ENCODE peak calls at places on chromosomes 2 and 18, in six cellular contexts. J, M, U, A, Y and B are unnamed samples. For H3K36me3, the result is how much of the 10 kb centered on the place peaks cover.

GRCh38 chr2:212249451-212249850 is 289.2 kb downstream of the ERBB4 start:
- DNase-seq in U (no peak), Y (no peak), A (no peak), J (peak), M (no peak), B (no peak)

GRCh38 chr2:174004900-174005605 is 39.9 kb upstream of the SP3 start:
- DNase-seq in U (no peak), A (peak), M (peak), J (no peak), Y (no peak), B (no peak)

GRCh38 chr2:119025013-119025412 is 83.0 kb downstream of the MARCO start:
- DNase-seq in J (no peak), M (no peak), Y (no peak), U (no peak), A (no peak), B (no peak)

GRCh38 chr18:2173464-2173863 is 397.8 kb downstream of the METTL4 start:
- DNase-seq in J (peak), Y (no peak), M (no peak), U (no peak), A (no peak), B (peak)

GRCh38 chr2:216536725-216537124 is 38.1 kb downstream of the RPL37A start:
- DNase-seq in M (no peak), Y (no peak), U (no peak), A (no peak), J (no peak), B (peak)

GRCh38 chr2:207470700-207471070 is 59.1 kb upstream of the CREB1 start:
- DNase-seq in Y (no peak), J (no peak), M (no peak), A (no peak), U (no peak), B (no peak)

GRCh38 chr2:240701736-240702639 is 10.3 kb downstream of the AQP12A start:
- DNase-seq in M (peak), U (no peak), Y (no peak), J (no peak), A (no peak), B (no peak)

GRCh38 chr2:46470114-46470628 is 9.2 kb upstream of the TMEM247 start:
- DNase-seq in U (no peak), Y (no peak), M (no peak), J (no peak), A (no peak), B (peak)

GRCh38 chr18:64365106-64365505 is 216.2 kb upstream of the LINC00305 start:
- DNase-seq in A (no peak), U (no peak), J (no peak), M (no peak), Y (no peak), B (no peak)

GRCh38 chr18:378039-378438 is 110.2 kb upstream of the THOC1 start:
- DNase-seq in M (no peak), U (no peak), Y (no peak), A (no peak), J (peak), B (no peak)

GRCh38 chr2:16907645-16908282 is 242.1 kb upstream of the CYRIA start:
- DNase-seq in Y (no peak), M (no peak), A (no peak), J (no peak), U (no peak), B (no peak)

GRCh38 chr2:175203621-175204496 is 22.3 kb upstream of the ATP5MC3 start:
- DNase-seq in J (peak), U (no peak), M (peak), A (peak), Y (peak), B (peak)

GRCh38 chr18:51010218-51010617 is 19.8 kb upstream of the SMAD4 start:
- DNase-seq in J (no peak), U (no peak), Y (no peak), A (no peak), M (no peak), B (no peak)

GRCh38 chr2:105660489-105660888 is 84.2 kb upstream of the NCK2 start:
- DNase-seq in U (no peak), J (no peak), M (no peak), Y (no peak), A (no peak), B (no peak)

GRCh38 chr2:74760875-74761630 is 72.9 kb upstream of the HK2 start:
- DNase-seq in Y (peak), J (no peak), U (no peak), A (no peak), M (no peak), B (no peak)

GRCh38 chr2:219561179-219562048 is 9.9 kb downstream of the OBSL1 start:
- DNase-seq in M (no peak), Y (no peak), U (no peak), J (no peak), A (no peak), B (peak)

GRCh38 chr2:20300656-20301055 is 50.0 kb downstream of the PUM2 start:
- DNase-seq in Y (no peak), J (no peak), A (no peak), M (no peak), U (no peak), B (no peak)
- H3K36me3 ChIP-seq in Y (under half), J (under half), A (under half), M (under half), U (under half), B (half or more)

GRCh38 chr2:223464071-223464470 is 138.1 kb downstream of the SCG2 start:
- DNase-seq in J (no peak), Y (no peak), U (no peak), A (no peak), M (no peak), B (no peak)

GRCh38 chr2:223457301-223457700 is 144.9 kb downstream of the SCG2 start:
- DNase-seq in J (no peak), M (no peak), U (no peak), A (no peak), Y (no peak), B (no peak)

GRCh38 chr2:223460774-223461211 is 141.4 kb downstream of the SCG2 start:
- DNase-seq in Y (no peak), A (no peak), J (no peak), M (no peak), U (no peak), B (no peak)

DNA sequence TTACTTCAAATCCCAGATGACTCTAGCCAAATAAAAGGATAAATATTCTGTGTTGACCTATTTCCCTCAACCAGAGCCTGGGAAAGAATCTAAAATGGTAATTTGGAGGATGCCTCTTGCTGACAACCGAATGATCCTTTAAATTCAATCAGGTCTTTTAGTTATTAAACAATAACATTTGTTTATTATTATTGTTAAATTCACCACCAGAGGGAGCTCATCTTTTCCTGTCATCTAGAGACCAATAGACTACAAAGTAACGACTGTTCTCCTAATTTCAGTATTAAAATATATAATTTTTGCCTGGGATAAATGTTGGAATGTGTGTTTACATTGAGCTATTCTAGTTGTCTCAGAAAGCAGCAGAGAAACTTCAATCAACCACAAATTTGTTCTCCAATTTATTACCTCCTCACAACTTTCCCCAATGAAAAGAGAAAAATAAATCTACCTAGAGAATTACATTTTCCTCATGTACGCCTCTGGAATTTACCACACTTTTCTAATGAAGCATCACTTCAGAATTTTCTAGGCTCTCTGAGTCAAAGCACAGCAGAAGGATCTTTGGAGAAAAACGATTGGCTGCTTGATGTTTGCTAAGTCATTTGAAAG is 142.7 kb downstream of the SCG2 start:
- DNase-seq in Y (no peak), J (no peak), A (no peak), M (no peak), U (no peak), B (no peak)
- TF ChIP-seq CTCF in Y (no peak), J (peak), A (peak), M (peak), U (no peak), B (peak)

GRCh38 chr2:19866741-19867140 is 35.0 kb downstream of the TTC32 start:
- DNase-seq in Y (no peak), M (no peak), J (no peak), A (no peak), U (no peak), B (no peak)

GRCh38 chr2:19864369-19864768 is 37.4 kb downstream of the TTC32 start:
- DNase-seq in U (no peak), M (no peak), A (no peak), Y (no peak), J (no peak), B (no peak)

GRCh38 chr2:19865151-19865550 is 36.6 kb downstream of the TTC32 start:
- DNase-seq in U (no peak), J (no peak), A (no peak), M (no peak), Y (no peak), B (no peak)

GRCh38 chr2:19861771-19862170 is 40.0 kb downstream of the TTC32 start:
- DNase-seq in J (no peak), M (no peak), Y (no peak), A (no peak), U (no peak), B (no peak)

DNA sequence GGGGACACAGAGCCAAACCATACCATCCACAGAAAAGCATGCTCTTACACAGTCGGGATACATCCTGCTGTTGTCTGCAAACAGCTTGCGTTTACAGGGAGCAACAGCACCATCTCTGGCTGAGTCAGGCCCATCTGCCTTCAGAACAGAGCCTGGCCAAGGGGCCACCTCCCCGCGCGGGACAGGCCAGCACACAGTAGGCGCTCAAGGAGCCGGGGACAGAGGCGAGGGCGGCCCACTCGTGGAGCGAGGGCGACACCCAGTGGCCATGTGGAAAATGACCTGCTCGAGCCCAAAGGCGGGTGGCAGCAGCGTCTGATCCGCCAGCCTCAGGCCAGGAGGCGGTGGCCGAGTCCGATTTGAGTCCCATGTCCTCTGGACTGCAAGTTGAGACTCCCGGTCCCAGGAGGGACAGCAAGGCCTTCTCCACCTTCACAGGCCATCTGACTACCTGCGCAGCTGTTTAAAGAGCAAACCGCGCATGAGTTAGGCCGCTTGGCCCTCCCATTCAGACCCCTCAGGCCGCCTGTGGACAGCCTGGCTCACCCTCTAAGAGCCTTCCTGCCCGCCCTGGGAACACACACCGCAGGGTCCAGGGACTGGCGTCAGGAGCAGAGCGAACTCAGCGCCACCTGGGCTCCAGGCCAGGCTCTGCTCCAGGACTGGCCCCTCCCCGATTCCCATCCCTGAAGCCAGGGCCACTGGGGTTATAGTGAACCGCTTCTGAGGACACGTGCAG is 38.3 kb downstream of the TTC32 start:
- DNase-seq in J (peak), A (peak), U (peak), Y (peak), M (peak), B (peak)
- H3K4me3 ChIP-seq in J (no peak), A (peak), U (no peak), Y (no peak), M (no peak), B (no peak)

DNA sequence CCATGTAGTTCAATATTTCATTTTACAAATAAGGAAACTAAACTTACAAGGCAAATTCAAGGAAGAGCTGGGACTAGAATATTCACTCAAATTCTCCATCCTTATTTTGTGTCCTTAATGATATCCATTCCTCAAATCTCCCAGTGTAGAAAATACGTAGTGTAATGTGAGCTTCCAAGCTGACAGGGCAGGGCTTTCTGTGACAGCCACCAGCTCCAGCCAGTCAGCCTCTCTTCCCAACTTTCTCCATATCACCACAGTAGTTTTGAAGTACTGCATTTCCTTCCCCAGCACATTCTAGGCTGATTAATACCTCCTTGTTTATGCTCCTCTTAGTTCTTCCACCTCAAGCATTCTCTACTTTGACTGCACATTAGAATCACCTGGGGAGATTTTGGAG is 176.4 kb downstream of the C1D start:
- DNase-seq in Y (no peak), A (no peak), U (no peak), M (no peak), J (no peak), B (no peak)
- H3K36me3 ChIP-seq in Y (under half), A (under half), U (under half), M (under half), J (under half), B (under half)

GRCh38 chr2:780002-780401 is 102.8 kb upstream of the TMEM18 start:
- DNase-seq in A (no peak), Y (no peak), J (no peak), M (no peak), U (no peak), B (no peak)

GRCh38 chr2:777546-777945 is 100.3 kb upstream of the TMEM18 start:
- DNase-seq in M (no peak), U (no peak), A (no peak), J (no peak), Y (no peak), B (no peak)

GRCh38 chr2:780581-780980 is 103.4 kb upstream of the TMEM18 start:
- DNase-seq in J (no peak), U (no peak), A (no peak), M (no peak), Y (no peak), B (no peak)

GRCh38 chr2:777051-777450 is 99.8 kb upstream of the TMEM18 start:
- DNase-seq in M (no peak), A (no peak), U (no peak), J (no peak), Y (no peak), B (no peak)

DNA sequence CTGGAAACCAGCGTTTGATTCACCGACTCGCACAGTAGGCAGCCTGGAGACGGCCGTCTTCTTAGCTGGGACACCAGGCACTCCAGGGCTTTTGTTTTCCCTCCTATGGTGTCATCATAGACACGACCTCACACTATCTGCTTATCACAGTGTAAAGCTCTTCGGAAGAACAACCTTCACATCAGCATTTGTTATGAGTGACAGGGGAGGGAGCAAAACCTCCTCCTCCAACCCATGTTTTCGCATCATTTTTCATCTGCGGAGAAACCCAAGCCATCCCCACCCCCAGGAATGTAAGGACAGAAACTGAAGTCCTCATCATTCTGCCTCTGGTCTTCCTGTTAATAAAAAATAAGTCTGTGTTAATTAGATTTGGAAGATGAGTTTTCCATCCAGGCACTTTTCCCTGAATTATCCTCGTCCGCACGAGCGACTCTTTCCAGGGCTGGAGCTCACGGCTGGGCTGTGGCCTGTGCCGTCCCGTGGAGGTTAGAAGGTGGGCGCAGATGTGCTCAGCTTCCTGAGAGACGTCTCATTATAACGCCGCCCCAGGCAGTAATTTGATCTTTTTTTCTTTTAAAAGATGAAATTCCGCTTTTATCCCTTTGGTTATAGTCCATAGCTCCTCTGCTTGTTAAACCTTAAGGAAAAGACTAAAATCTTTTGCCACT is 101.6 kb upstream of the TMEM18 start:
- DNase-seq in J (no peak), A (no peak), M (no peak), Y (no peak), U (no peak), B (no peak)
- TF ChIP-seq CTCF in J (no peak), A (no peak), M (no peak), Y (no peak), U (no peak), B (no peak)